ENCODE peak calls at places on chromosomes 3 and 15, in five cellular contexts. S is mesenchymal stem cell, D is IMR-90, W is mesendoderm, A is neuronal stem cell. R is an unnamed sample.

GRCh38 chr3:59189561-59190338 is 139.9 kb upstream of the CFAP20DC start:
- DNase-seq in S (peak), D (peak), W (peak), A (no peak), R (no peak)

GRCh38 chr3:58899159-58899952 is 150.5 kb downstream of the CFAP20DC start:
- DNase-seq in S (no peak), D (no peak), W (peak), A (no peak), R (peak)

GRCh38 chr3:2837893-2838292 is 272.3 kb downstream of the IL5RA start:
- DNase-seq in S (no peak), D (no peak), W (no peak), A (no peak), R (no peak)

GRCh38 chr3:114496874-114497273 is 203.0 kb downstream of the TIGIT start:
- DNase-seq in S (peak), D (peak), W (no peak), A (no peak), R (no peak)

GRCh38 chr3:136266468-136266867 is 16.3 kb downstream of the PCCB start:
- DNase-seq in S (peak), D (peak), W (no peak), A (no peak), R (no peak)

GRCh38 chr3:124995460-124995994 is 60.3 kb downstream of the HEG1 start:
- DNase-seq in S (peak), D (peak), W (peak), A (peak), R (peak)

GRCh38 chr3:156983559-156983958 is 157.4 kb downstream of the LEKR1 start:
- DNase-seq in S (no peak), D (no peak), W (peak), A (no peak), R (peak)

GRCh38 chr15:38895326-38896282 is 331.0 kb upstream of the RASGRP1 start:
- DNase-seq in S (peak), D (peak), W (no peak), A (no peak), R (no peak)

GRCh38 chr3:34725774-34726173 is 913.6 kb upstream of the ARPP21 start:
- DNase-seq in S (no peak), D (no peak), W (peak), A (peak), R (no peak)

GRCh38 chr3:38773528-38773927 is 42.5 kb downstream of the SCN10A start:
- DNase-seq in S (no peak), D (no peak), W (no peak), A (no peak), R (no peak)

GRCh38 chr3:126126811-126127431 is 43.0 kb upstream of the SLC41A3 start:
- DNase-seq in S (no peak), D (no peak), W (no peak), A (no peak), R (peak)

GRCh38 chr3:122988507-122988906 is 39.1 kb downstream of the SEMA5B start:
- DNase-seq in S (no peak), D (no peak), W (peak), A (no peak), R (no peak)

GRCh38 chr15:55434989-55435825 is 26.9 kb downstream of the PIERCE2 start:
- DNase-seq in S (peak), D (peak), W (peak), A (peak), R (no peak)

GRCh38 chr3:196782496-196782895 is 42.8 kb downstream of the PAK2 start:
- DNase-seq in S (no peak), D (no peak), W (no peak), A (no peak), R (no peak)

GRCh38 chr3:111794701-111795100 is 64.4 kb upstream of the PHLDB2 start:
- DNase-seq in S (no peak), D (no peak), W (no peak), A (no peak), R (no peak)

GRCh38 chr15:79924379-79924778 is 27.6 kb upstream of the MTHFS start:
- DNase-seq in S (no peak), D (no peak), W (no peak), A (no peak), R (no peak)

GRCh38 chr15:63338170-63338569 is 43.5 kb downstream of the CA12 start:
- DNase-seq in S (no peak), D (peak), W (no peak), A (no peak), R (no peak)

GRCh38 chr3:138009476-138010272 is at the start of gene CLDN18:
- DNase-seq in S (no peak), D (no peak), W (peak), A (no peak), R (peak)

GRCh38 chr15:73927003-73927475 is 777 bp downstream of the LOXL1 start:
- DNase-seq in S (peak), D (no peak), W (peak), A (no peak), R (peak)

GRCh38 chr3:43361077-43361476 is 74.7 kb downstream of the SNRK start:
- DNase-seq in S (no peak), D (no peak), W (no peak), A (no peak), R (no peak)
- H3K18ac ChIP-seq in S (no peak), D (no peak), W (no peak), A (no peak), R (no peak)

DNA sequence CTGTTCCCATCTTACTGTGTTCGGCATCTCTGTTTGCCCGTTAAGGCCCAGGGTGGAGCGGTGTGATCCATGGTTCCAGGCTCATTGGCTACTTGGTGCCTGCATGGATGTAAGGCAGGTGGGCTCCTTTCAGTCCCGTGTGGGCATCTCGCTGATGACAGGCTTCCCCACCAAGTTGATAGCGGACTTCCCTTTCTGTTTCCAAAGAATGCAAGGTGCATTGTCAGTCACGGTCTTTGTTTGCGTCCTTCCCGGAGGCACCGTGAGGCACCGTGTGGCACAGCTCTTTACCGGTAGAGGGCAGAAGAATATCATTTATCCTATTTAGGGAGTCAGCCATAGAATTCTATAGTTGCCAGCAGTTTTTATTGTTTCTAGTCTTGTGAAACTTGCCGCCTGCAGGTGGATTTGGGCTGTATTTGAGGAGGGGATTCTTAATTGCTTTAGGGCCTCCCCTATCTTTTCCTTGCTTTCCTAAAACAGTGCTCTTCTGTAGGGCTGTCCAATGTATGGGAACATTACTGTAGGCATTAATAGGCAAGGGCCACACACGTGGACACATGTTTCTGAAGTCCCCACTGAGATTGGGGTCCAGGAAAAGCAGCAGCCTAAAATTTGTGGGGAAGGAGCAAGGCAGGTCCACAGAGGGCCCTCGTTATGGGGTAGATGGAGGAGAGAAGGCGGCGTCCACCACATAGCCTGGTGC is 244.1 kb downstream of the SLCO3A1 start:
- DNase-seq in S (peak), D (peak), W (peak), A (peak), R (peak)
- H3K18ac ChIP-seq in S (no peak), D (no peak), W (no peak), A (peak), R (no peak)

DNA sequence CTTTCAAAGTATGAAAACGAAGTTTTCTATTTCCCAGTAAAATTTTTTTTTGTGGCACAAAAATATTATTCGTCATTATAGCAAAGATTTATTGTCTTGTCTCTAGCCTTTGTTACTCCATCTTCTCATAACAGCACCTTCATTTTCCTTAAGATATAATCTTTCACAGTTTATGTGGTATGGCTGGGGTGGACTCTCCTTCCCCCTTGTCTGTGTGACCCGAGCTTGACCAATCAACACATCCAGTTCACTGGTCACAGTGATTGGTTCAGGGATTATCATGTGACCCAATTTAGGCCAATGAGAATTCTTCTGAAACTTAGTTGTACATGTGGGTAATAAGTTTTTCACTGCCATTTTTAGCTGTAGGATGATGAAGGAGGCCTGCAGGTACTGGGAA is 71.2 kb upstream of the DCBLD2 start:
- DNase-seq in S (no peak), D (no peak), W (no peak), A (no peak), R (no peak)
- H3K18ac ChIP-seq in S (no peak), D (peak), W (no peak), A (no peak), R (no peak)

GRCh38 chr3:139323146-139323545 is 20.7 kb upstream of the MRPS22 start:
- DNase-seq in S (no peak), D (no peak), W (no peak), A (no peak), R (no peak)

GRCh38 chr3:139322346-139322745 is 21.5 kb upstream of the MRPS22 start:
- DNase-seq in S (no peak), D (no peak), W (no peak), A (no peak), R (no peak)

GRCh38 chr3:139326131-139326530 is 17.7 kb upstream of the MRPS22 start:
- DNase-seq in S (no peak), D (no peak), W (no peak), A (no peak), R (no peak)

GRCh38 chr3:139325551-139325950 is 18.3 kb upstream of the MRPS22 start:
- DNase-seq in S (no peak), D (no peak), W (no peak), A (no peak), R (no peak)

DNA sequence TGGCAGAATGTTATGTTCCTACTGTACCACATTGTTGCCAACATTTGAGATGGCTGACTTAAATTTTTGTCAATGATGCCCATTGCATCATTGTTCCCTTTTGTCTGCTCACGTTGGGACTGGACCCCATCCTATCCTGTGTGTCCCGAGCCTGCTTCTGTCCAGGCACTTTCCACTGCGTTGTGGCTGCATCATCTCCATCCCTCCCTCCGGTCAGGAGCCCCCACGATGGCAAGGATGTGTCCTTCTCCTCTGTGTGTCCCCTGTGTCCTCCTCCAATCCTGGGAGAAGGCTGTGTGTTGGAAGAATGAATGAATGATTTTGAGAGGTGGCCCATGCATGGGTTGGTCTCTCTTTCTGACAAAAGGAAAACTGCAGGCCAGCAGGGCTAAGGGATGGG is 19.4 kb upstream of the MRPS22 start:
- DNase-seq in S (no peak), D (no peak), W (no peak), A (no peak), R (no peak)
- H3K18ac ChIP-seq in S (no peak), D (no peak), W (no peak), A (no peak), R (no peak)

DNA sequence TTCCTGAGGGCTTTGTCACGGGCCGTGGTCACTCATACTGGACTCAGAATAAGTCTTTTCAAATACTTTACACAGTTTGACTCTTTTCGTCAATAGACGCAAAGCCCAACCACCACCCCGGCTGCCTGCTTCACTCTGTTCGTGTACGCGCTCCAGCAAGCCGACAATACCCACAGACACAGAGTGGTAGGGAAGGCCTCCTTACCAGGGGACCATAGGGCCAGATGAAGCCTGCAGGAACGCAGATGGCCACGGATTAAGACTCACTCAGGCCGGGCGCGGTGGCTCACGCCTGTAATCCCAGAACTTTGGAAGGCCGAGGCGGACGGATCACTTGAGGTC is 29.7 kb downstream of the EFCAB12 start:
- DNase-seq in S (peak), D (peak), W (peak), A (no peak), R (no peak)
- H3K18ac ChIP-seq in S (no peak), D (no peak), W (no peak), A (peak), R (no peak)

GRCh38 chr3:51703776-51704510 is 2.9 kb upstream of the GRM2 start:
- DNase-seq in S (no peak), D (no peak), W (no peak), A (no peak), R (no peak)
- H3K18ac ChIP-seq in S (no peak), D (no peak), W (no peak), A (peak), R (no peak)

DNA sequence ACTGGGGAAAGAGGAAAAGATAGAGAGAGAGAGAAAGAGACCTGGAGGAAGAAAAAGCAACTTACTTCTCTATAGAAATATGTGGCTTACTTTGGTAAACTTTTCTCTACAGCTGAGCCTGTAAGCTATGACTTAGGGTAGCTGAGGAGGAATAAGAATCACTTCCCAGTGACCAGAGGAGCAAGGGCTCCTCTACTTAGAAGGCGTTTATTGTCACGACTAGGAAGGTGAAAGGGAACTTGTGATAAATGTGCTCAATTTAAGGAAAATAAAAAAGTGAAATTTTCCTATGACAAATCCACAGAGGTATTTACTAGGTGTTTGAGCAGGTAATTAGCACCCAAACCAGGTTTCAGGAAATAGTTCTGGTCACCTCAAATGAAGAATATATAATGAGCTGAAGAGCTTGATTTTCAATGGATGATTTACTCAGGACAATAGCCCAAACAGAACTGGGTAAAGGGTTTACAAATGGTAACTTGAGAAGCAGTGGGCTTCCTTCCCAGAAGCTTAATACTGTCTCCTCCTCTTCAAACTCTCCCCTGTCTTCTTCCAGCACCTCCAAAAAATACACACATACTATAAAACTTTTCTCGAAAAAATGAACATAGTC is 46.1 kb downstream of the SOX2 start:
- DNase-seq in S (no peak), D (no peak), W (no peak), A (peak), R (no peak)
- H3K18ac ChIP-seq in S (no peak), D (no peak), W (no peak), A (no peak), R (no peak)

DNA sequence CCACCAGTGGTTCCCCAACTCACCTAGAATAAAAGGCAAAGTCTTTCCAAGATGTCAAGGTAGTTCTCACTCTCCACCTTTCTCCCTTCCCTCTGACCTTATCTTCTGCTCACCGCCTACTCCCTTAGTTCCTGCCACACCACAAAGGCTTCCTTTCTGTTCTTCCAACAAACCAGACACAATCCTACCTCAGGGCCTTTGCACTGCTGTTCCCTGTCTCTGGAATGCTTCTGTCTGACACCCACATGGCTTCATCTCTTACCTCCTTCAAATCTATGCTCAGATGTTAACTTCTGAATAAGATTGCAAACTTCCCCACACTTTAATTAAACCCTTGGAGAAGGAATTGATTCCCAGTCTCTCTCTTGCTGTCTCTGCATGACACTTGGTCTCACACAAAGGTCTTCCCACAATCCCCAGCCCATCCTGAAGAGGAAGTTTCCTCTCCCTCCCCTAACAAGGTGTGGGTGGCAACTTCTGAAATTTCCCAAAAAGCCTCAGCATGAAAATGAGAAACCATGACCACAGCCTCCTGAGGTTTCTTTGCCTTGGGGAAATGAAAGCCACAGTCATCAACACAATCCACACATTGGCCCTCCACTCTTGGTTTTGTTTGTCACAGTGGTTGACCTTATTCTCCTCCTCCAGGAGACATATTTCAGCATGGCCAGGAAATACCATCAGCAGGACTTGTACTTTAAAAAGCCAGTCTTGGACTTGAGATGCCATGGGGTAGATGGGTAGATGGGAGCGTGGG is 3.0 kb upstream of the RYK start:
- DNase-seq in S (no peak), D (no peak), W (no peak), A (no peak), R (no peak)
- H3K18ac ChIP-seq in S (no peak), D (no peak), W (peak), A (no peak), R (no peak)